ENCODE peak calls at places on chromosomes 3 and 15, in seven cellular contexts. One of them, this sample, is unnamed.

GRCh38 chr3:87901141-87901540 is 157.7 kb downstream of the CGGBP1 start:
- DNase-seq in HCT116: no peak
- DNase-seq in MM.1S: no peak
- DNase-seq in PC-3: no peak
- DNase-seq in neural progenitor cell: no peak
- DNase-seq in hepatocyte: no peak
- DNase-seq in GM23248: no peak
- DNase-seq in this sample: no peak

GRCh38 chr15:101055411-101055810 is 136.3 kb downstream of the LRRK1 start:
- DNase-seq in HCT116: no peak
- DNase-seq in MM.1S: no peak
- DNase-seq in PC-3: no peak
- DNase-seq in neural progenitor cell: no peak
- DNase-seq in hepatocyte: no peak
- DNase-seq in GM23248: no peak
- DNase-seq in this sample: no peak

GRCh38 chr3:163863146-163863545 is 1215.2 kb downstream of the SI start:
- DNase-seq in HCT116: no peak
- DNase-seq in MM.1S: no peak
- DNase-seq in PC-3: peak
- DNase-seq in neural progenitor cell: no peak
- DNase-seq in hepatocyte: no peak
- DNase-seq in GM23248: no peak
- DNase-seq in this sample: no peak

GRCh38 chr3:114179575-114179974 is 723 bp upstream of the DRD3 start:
- DNase-seq in HCT116: peak
- DNase-seq in MM.1S: no peak
- DNase-seq in PC-3: peak
- DNase-seq in neural progenitor cell: peak
- DNase-seq in hepatocyte: no peak
- DNase-seq in GM23248: peak
- DNase-seq in this sample: peak

GRCh38 chr15:73809728-73810501 is 56.8 kb upstream of the INSYN1 start:
- DNase-seq in HCT116: no peak
- DNase-seq in MM.1S: no peak
- DNase-seq in PC-3: peak
- DNase-seq in neural progenitor cell: no peak
- DNase-seq in hepatocyte: no peak
- DNase-seq in GM23248: peak
- DNase-seq in this sample: no peak

GRCh38 chr3:41307065-41307464 is 107.8 kb downstream of the CTNNB1 start:
- DNase-seq in HCT116: no peak
- DNase-seq in MM.1S: no peak
- DNase-seq in PC-3: no peak
- DNase-seq in neural progenitor cell: no peak
- DNase-seq in hepatocyte: no peak
- DNase-seq in GM23248: no peak
- DNase-seq in this sample: no peak

GRCh38 chr3:14177580-14178246 is 688 bp downstream of the XPC start:
- DNase-seq in HCT116: peak
- DNase-seq in MM.1S: no peak
- DNase-seq in PC-3: no peak
- DNase-seq in neural progenitor cell: no peak
- DNase-seq in hepatocyte: no peak
- DNase-seq in GM23248: no peak
- DNase-seq in this sample: no peak

GRCh38 chr3:161475905-161476304 is 20.7 kb upstream of the OTOL1 start:
- DNase-seq in HCT116: peak
- DNase-seq in MM.1S: no peak
- DNase-seq in PC-3: peak
- DNase-seq in neural progenitor cell: no peak
- DNase-seq in hepatocyte: peak
- DNase-seq in GM23248: peak
- DNase-seq in this sample: no peak

GRCh38 chr3:37935756-37936666 is 54.6 kb upstream of the VILL start:
- DNase-seq in HCT116: peak
- DNase-seq in MM.1S: no peak
- DNase-seq in PC-3: peak
- DNase-seq in neural progenitor cell: peak
- DNase-seq in hepatocyte: no peak
- DNase-seq in GM23248: peak
- DNase-seq in this sample: peak

GRCh38 chr15:78810377-78811123 is 714 bp downstream of the ADAMTS7 start:
- DNase-seq in HCT116: no peak
- DNase-seq in MM.1S: no peak
- DNase-seq in PC-3: peak
- DNase-seq in neural progenitor cell: peak
- DNase-seq in hepatocyte: peak
- DNase-seq in GM23248: peak
- DNase-seq in this sample: peak

GRCh38 chr3:64445318-64446300 is 220.3 kb upstream of the PRICKLE2 start:
- DNase-seq in HCT116: no peak
- DNase-seq in MM.1S: no peak
- DNase-seq in PC-3: no peak
- DNase-seq in neural progenitor cell: peak
- DNase-seq in hepatocyte: peak
- DNase-seq in GM23248: peak
- DNase-seq in this sample: peak

GRCh38 chr3:135237371-135237770 is 442.3 kb downstream of the EPHB1 start:
- DNase-seq in HCT116: no peak
- DNase-seq in MM.1S: no peak
- DNase-seq in PC-3: no peak
- DNase-seq in neural progenitor cell: peak
- DNase-seq in hepatocyte: no peak
- DNase-seq in GM23248: no peak
- DNase-seq in this sample: peak

GRCh38 chr3:36923523-36923943 is 21.3 kb downstream of the TRANK1 start:
- DNase-seq in HCT116: no peak
- DNase-seq in MM.1S: no peak
- DNase-seq in PC-3: no peak
- DNase-seq in neural progenitor cell: no peak
- DNase-seq in hepatocyte: no peak
- DNase-seq in GM23248: no peak
- DNase-seq in this sample: peak

GRCh38 chr3:34238407-34238806 is 440.0 kb downstream of the PDCD6IP start:
- DNase-seq in HCT116: no peak
- DNase-seq in MM.1S: no peak
- DNase-seq in PC-3: no peak
- DNase-seq in neural progenitor cell: no peak
- DNase-seq in hepatocyte: no peak
- DNase-seq in GM23248: no peak
- DNase-seq in this sample: no peak

GRCh38 chr15:90340345-90340744 is 11.7 kb upstream of the ZNF774 start:
- DNase-seq in HCT116: peak
- DNase-seq in MM.1S: peak
- DNase-seq in PC-3: peak
- DNase-seq in neural progenitor cell: no peak
- DNase-seq in hepatocyte: peak
- DNase-seq in GM23248: no peak
- DNase-seq in this sample: peak

GRCh38 chr3:152258448-152259302 is 10.1 kb upstream of the MBNL1 start:
- DNase-seq in HCT116: peak
- DNase-seq in MM.1S: no peak
- DNase-seq in PC-3: peak
- DNase-seq in neural progenitor cell: no peak
- DNase-seq in hepatocyte: peak
- DNase-seq in GM23248: peak
- DNase-seq in this sample: no peak

GRCh38 chr3:171379281-171379680 is 80.9 kb downstream of the TNIK start:
- DNase-seq in HCT116: no peak
- DNase-seq in MM.1S: no peak
- DNase-seq in PC-3: peak
- DNase-seq in neural progenitor cell: no peak
- DNase-seq in hepatocyte: no peak
- DNase-seq in GM23248: peak
- DNase-seq in this sample: no peak

GRCh38 chr15:77038312-77039216 is 32.3 kb downstream of the TSPAN3 start:
- DNase-seq in HCT116: no peak
- DNase-seq in MM.1S: no peak
- DNase-seq in PC-3: no peak
- DNase-seq in neural progenitor cell: no peak
- DNase-seq in hepatocyte: no peak
- DNase-seq in GM23248: peak
- DNase-seq in this sample: no peak

GRCh38 chr3:172094621-172095557 is 55.5 kb downstream of the FNDC3B start:
- DNase-seq in HCT116: no peak
- DNase-seq in MM.1S: peak
- DNase-seq in PC-3: no peak
- DNase-seq in neural progenitor cell: no peak
- DNase-seq in hepatocyte: no peak
- DNase-seq in GM23248: peak
- DNase-seq in this sample: peak

DNA sequence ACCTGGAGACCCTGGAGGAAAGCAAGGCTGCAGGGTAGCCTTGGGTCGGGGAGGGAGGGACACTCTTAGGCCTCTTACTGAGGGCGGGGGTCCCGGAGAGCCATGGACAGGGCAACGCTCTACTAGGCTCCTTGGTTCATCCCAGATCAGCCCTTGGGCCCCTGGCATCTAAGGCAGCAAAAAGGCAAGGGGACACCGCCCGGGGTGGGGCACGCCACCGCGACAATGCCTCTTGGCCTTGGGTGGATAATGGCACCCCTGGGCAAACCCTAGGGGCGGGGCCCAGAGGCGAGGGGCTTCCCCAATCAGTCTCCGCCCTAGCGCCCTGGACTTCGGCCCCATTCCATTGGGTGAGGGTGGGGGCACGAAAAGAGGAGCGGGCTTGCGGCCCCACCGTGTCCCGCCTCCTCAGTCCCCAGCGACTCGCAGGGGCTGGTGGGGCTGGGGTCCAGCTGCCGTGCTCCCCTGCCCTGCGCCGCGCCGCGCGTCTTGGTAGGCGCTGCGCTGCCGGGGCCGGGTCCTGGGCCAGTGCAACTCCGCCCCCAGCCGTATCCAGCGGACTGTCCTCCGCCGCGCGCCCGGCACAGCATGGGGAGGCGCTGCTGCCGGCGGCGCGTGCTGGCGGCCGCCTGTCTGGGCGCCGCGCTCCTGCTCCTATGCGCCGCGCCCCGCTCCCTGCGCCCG is at the start of gene CHST13:
- DNase-seq in HCT116: no peak
- DNase-seq in MM.1S: no peak
- DNase-seq in PC-3: peak
- DNase-seq in neural progenitor cell: peak
- DNase-seq in hepatocyte: peak
- DNase-seq in GM23248: peak
- DNase-seq in this sample: peak
- TF ChIP-seq EZH2phosphoT487 in HCT116: no peak
- TF ChIP-seq EZH2phosphoT487 in MM.1S: no peak
- TF ChIP-seq EZH2phosphoT487 in PC-3: no peak
- TF ChIP-seq EZH2phosphoT487 in neural progenitor cell: no peak
- TF ChIP-seq EZH2phosphoT487 in hepatocyte: no peak
- TF ChIP-seq EZH2phosphoT487 in GM23248: no peak
- TF ChIP-seq EZH2phosphoT487 in this sample: no peak

GRCh38 chr3:71785594-71786472 is 885 bp upstream of the PROK2 start:
- DNase-seq in HCT116: no peak
- DNase-seq in MM.1S: no peak
- DNase-seq in PC-3: no peak
- DNase-seq in neural progenitor cell: no peak
- DNase-seq in hepatocyte: no peak
- DNase-seq in GM23248: peak
- DNase-seq in this sample: peak
- TF ChIP-seq EZH2 in HCT116: no peak
- TF ChIP-seq EZH2 in MM.1S: no peak
- TF ChIP-seq EZH2 in PC-3: no peak
- TF ChIP-seq EZH2 in neural progenitor cell: peak
- TF ChIP-seq EZH2 in hepatocyte: peak
- TF ChIP-seq EZH2 in GM23248: peak
- TF ChIP-seq EZH2 in this sample: peak

DNA sequence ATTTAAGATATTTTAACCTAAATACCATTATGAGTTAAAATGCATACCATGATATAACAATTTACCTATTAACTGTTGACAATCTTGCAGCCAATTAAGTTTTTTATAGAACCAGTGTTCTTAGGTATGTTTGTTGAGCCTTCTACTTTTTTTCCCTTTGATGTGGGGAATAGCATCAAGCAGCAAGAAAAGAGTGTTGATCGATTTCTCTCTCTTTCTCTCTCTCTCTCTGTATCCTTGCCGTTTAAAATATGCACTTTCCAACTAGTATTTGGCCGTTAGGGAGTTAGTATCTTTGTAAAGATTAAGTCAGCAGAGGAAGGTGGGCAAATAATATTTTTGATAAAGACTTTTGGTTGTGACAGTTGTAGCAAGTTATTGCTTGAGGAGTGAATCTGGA is 5.9 kb downstream of the CHD2 start:
- DNase-seq in HCT116: no peak
- DNase-seq in MM.1S: no peak
- DNase-seq in PC-3: no peak
- DNase-seq in neural progenitor cell: no peak
- DNase-seq in hepatocyte: no peak
- DNase-seq in GM23248: no peak
- DNase-seq in this sample: no peak
- TF ChIP-seq EZH2phosphoT487 in HCT116: no peak
- TF ChIP-seq EZH2phosphoT487 in MM.1S: no peak
- TF ChIP-seq EZH2phosphoT487 in PC-3: no peak
- TF ChIP-seq EZH2phosphoT487 in neural progenitor cell: no peak
- TF ChIP-seq EZH2phosphoT487 in hepatocyte: no peak
- TF ChIP-seq EZH2phosphoT487 in GM23248: no peak
- TF ChIP-seq EZH2phosphoT487 in this sample: no peak

DNA sequence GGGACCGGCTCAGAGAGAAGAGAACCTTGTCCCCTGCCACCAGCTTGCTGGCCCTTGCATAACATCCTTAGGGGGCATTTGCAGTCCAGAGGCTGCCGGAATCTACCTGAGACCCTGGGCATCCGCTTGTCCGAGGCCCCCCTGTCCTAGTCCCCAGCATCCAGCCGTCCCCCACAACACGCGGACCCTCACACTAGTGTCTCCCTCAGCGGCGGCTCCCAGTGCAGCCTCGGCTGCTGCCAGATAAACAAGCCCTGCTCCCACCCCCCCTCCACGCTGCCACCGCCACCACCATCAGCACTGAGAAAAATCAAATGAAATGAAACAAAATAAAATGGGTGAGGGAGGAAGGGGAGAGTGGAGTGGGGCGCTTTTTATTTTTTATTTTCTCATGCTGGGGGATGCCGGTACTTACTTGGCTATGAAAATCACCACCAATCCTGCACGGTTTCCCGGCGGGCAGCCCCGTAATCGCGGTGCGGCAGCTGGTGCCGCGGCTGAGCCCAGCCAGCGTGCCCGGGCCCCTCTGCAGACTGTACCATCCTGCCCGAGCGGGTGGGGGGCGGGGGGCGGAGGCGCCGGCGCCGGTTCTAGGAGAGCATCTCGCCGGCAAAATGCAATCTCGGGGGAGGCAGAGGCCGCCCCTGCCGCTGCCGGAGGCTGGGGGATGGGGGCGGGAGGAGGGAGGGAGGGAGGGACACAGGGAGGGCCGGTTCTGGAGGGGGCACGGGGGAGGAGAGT is at the start of gene ATP2B2:
- DNase-seq in HCT116: no peak
- DNase-seq in MM.1S: no peak
- DNase-seq in PC-3: no peak
- DNase-seq in neural progenitor cell: peak
- DNase-seq in hepatocyte: peak
- DNase-seq in GM23248: peak
- DNase-seq in this sample: peak
- TF ChIP-seq EZH2 in HCT116: no peak
- TF ChIP-seq EZH2 in MM.1S: no peak
- TF ChIP-seq EZH2 in PC-3: peak
- TF ChIP-seq EZH2 in neural progenitor cell: peak
- TF ChIP-seq EZH2 in hepatocyte: peak
- TF ChIP-seq EZH2 in GM23248: peak
- TF ChIP-seq EZH2 in this sample: no peak

GRCh38 chr3:125051715-125052581 is 3.8 kb downstream of the HEG1 start:
- DNase-seq in HCT116: no peak
- DNase-seq in MM.1S: no peak
- DNase-seq in PC-3: peak
- DNase-seq in neural progenitor cell: peak
- DNase-seq in hepatocyte: no peak
- DNase-seq in GM23248: peak
- DNase-seq in this sample: peak
- TF ChIP-seq EZH2phosphoT487 in HCT116: no peak
- TF ChIP-seq EZH2phosphoT487 in MM.1S: no peak
- TF ChIP-seq EZH2phosphoT487 in PC-3: no peak
- TF ChIP-seq EZH2phosphoT487 in neural progenitor cell: no peak
- TF ChIP-seq EZH2phosphoT487 in hepatocyte: no peak
- TF ChIP-seq EZH2phosphoT487 in GM23248: no peak
- TF ChIP-seq EZH2phosphoT487 in this sample: no peak

This sample was measured in GM23338.